ENCODE peak calls at places on chromosome 17, in ten cellular contexts. P is glomerular endothelial cell; V is activated T-cell treated with anti-CD3 and anti-CD28 coated beads, Interleukin-2, amount 50 U/mL, for 72 hours; C is AG08395; T is stimulated activated CD4-positive, alpha-beta T cell treated with anti-CD3 and anti-CD28 coated beads, Interleukin-2, amount 100 ng/mL, for 48 hours; S is astrocyte of the spinal cord; Y is stomach; J is HEK293T; L is GM04504; O is GDM1. I is an unnamed sample.

GRCh38 chr17:50130778-50131317 is 888 bp upstream of the SAMD14 start:
- DNase-seq in P (no peak), V (no peak), C (no peak), T (no peak), S (no peak), Y (no peak), J (no peak), L (no peak), O (no peak), I (no peak)

GRCh38 chr17:77473615-77474226 is 333.0 kb downstream of the SEC14L1 start:
- DNase-seq in P (no peak), V (peak; percentile 66), C (no peak), T (no peak), S (no peak), Y (no peak), J (no peak), L (no peak), O (no peak), I (no peak)

GRCh38 chr17:27649929-27650328 is 18.9 kb downstream of the LGALS9 start:
- DNase-seq in P (no peak), V (no peak), C (no peak), T (no peak), S (no peak), Y (peak; percentile 58), J (no peak), L (no peak), O (no peak), I (no peak)

GRCh38 chr17:12256380-12256995 is 235.8 kb downstream of the MAP2K4 start:
- DNase-seq in P (no peak), V (peak; percentile 4), C (peak; percentile 76), T (peak; percentile 9), S (peak; percentile 69), Y (peak; percentile 53), J (peak; percentile 37), L (peak; percentile 17), O (no peak), I (no peak)

GRCh38 chr17:76224321-76224852 is 15.9 kb downstream of the RNF157 start:
- DNase-seq in P (no peak), V (no peak), C (no peak), T (no peak), S (no peak), Y (no peak), J (no peak), L (no peak), O (no peak), I (no peak)

GRCh38 chr17:50290074-50290702 is 15.9 kb downstream of the TMEM92 start:
- DNase-seq in P (peak; percentile 64), V (peak; percentile 40), C (peak; percentile 96), T (no peak), S (peak; percentile 98), Y (peak; percentile 77), J (no peak), L (peak; percentile 99), O (peak; percentile 64), I (no peak)

GRCh38 chr17:74192950-74193781 is 10.3 kb upstream of the RPL38 start:
- DNase-seq in P (no peak), V (no peak), C (no peak), T (no peak), S (no peak), Y (peak; percentile 43), J (no peak), L (no peak), O (no peak), I (no peak)

GRCh38 chr17:17603178-17603894 is 11.8 kb upstream of the PEMT start:
- DNase-seq in P (no peak), V (no peak), C (no peak), T (no peak), S (no peak), Y (no peak), J (no peak), L (no peak), O (no peak), I (no peak)

GRCh38 chr17:1709971-1710806 is at the start of gene TLCD2:
- DNase-seq in P (no peak), V (peak; percentile 27), C (peak; percentile 82), T (no peak), S (peak; percentile 71), Y (peak; percentile 80), J (peak; percentile 64), L (peak; percentile 52), O (no peak), I (no peak)

GRCh38 chr17:63132509-63132911 is 166.5 kb downstream of the TANC2 start:
- DNase-seq in P (no peak), V (no peak), C (no peak), T (no peak), S (no peak), Y (no peak), J (no peak), L (no peak), O (no peak), I (no peak)

GRCh38 chr17:68482576-68483001 is 25.3 kb upstream of the WIPI1 start:
- DNase-seq in P (no peak), V (no peak), C (no peak), T (no peak), S (no peak), Y (no peak), J (no peak), L (no peak), O (no peak), I (no peak)

GRCh38 chr17:18229254-18229653 is 3.8 kb downstream of the LLGL1 start:
- DNase-seq in P (no peak), V (no peak), C (no peak), T (no peak), S (no peak), Y (no peak), J (no peak), L (no peak), O (no peak), I (no peak)

GRCh38 chr17:6508026-6508425 is 48.3 kb downstream of the PITPNM3 start:
- DNase-seq in P (no peak), V (no peak), C (no peak), T (no peak), S (no peak), Y (no peak), J (no peak), L (no peak), O (no peak), I (no peak)

GRCh38 chr17:64058547-64059115 is 38.2 kb upstream of the ICAM2 start:
- DNase-seq in P (no peak), V (no peak), C (no peak), T (no peak), S (no peak), Y (no peak), J (no peak), L (no peak), O (no peak), I (no peak)

GRCh38 chr17:20092973-20093626 is 83.9 kb downstream of the SPECC1 start:
- DNase-seq in P (no peak), V (no peak), C (no peak), T (no peak), S (no peak), Y (no peak), J (no peak), L (no peak), O (no peak), I (no peak)

GRCh38 chr17:237406-237955 is 56.0 kb upstream of the DOC2B start:
- DNase-seq in P (no peak), V (no peak), C (no peak), T (no peak), S (no peak), Y (no peak), J (no peak), L (no peak), O (no peak), I (no peak)

GRCh38 chr17:7240375-7240774 is 1.1 kb upstream of the PHF23 start:
- DNase-seq in P (no peak), V (no peak), C (no peak), T (no peak), S (no peak), Y (no peak), J (no peak), L (no peak), O (no peak), I (no peak)